ENCODE peak calls at places on chromosomes 3 and 15, in nine cellular contexts. R is GM10248, W is adrenal gland, Z is fibroblast of the aortic adventitia, J is body of pancreas, C is fibroblast of mammary gland, H is IMR-90, I is AG04450, V is HCT116. O is an unnamed sample.

GRCh38 chr3:190581041-190581501 is 67.2 kb downstream of the IL1RAP start:
- DNase-seq in W (no peak), C (no peak), J (no peak), H (peak; percentile 24), Z (peak; percentile 82), V (no peak), I (no peak), R (no peak), O (no peak)

GRCh38 chr15:77871838-77872371 is 205.6 kb downstream of the TBC1D2B start:
- DNase-seq in C (no peak), I (no peak), W (no peak), J (no peak), V (no peak), H (no peak), R (no peak), Z (no peak), O (no peak)

GRCh38 chr15:43274136-43274535 is 7.4 kb upstream of the TGM5 start:
- DNase-seq in W (peak; percentile 84), C (no peak), V (no peak), Z (no peak), I (no peak), H (no peak), J (peak; percentile 76), R (no peak), O (peak; percentile 50)

GRCh38 chr3:41140242-41140641 is 59.1 kb upstream of the CTNNB1 start:
- DNase-seq in I (no peak), V (no peak), C (no peak), J (no peak), W (no peak), H (no peak), Z (no peak), R (no peak), O (no peak)

GRCh38 chr15:47331796-47332480 is 385.4 kb upstream of the SEMA6D start:
- DNase-seq in R (no peak), H (peak; percentile 83), C (peak; percentile 58), Z (peak; percentile 66), W (peak; percentile 38), J (peak; percentile 21), V (no peak), I (peak; percentile 49), O (no peak)

GRCh38 chr15:53114960-53115359 is 324.8 kb upstream of the ONECUT1 start:
- DNase-seq in W (no peak), R (no peak), C (no peak), H (no peak), V (no peak), J (no peak), Z (no peak), I (no peak), O (no peak)

GRCh38 chr15:61383421-61383820 is 154.3 kb upstream of the RORA start:
- DNase-seq in R (no peak), J (no peak), W (no peak), I (no peak), V (no peak), H (peak; percentile 36), C (peak; percentile 97), Z (peak; percentile 2), O (no peak)

GRCh38 chr15:74304459-74304858 is 63.0 kb downstream of the CYP11A1 start:
- DNase-seq in J (no peak), Z (no peak), I (no peak), C (no peak), W (no peak), H (no peak), R (no peak), V (no peak), O (no peak)

GRCh38 chr3:154552338-154552737 is 122.3 kb upstream of the GPR149 start:
- DNase-seq in W (no peak), Z (no peak), I (no peak), C (no peak), J (no peak), R (no peak), V (peak; percentile 18), H (no peak), O (no peak)

GRCh38 chr15:41972341-41973237 is at the start of gene EHD4:
- DNase-seq in R (peak; percentile 96), Z (peak; percentile 98), H (peak; percentile 99), W (peak; percentile 99), I (peak; percentile 96), V (peak; percentile 99), C (peak; percentile 98), J (peak; percentile 99), O (peak; percentile 96)
- TF ChIP-seq CTCF in R (peak; percentile 47), Z (peak; percentile 33), H (peak; percentile 39), W (peak; percentile 18), I (peak; percentile 32), V (peak; percentile 40), C (peak; percentile 24), J (no peak), O (peak; percentile 49)

GRCh38 chr3:52912885-52913731 is 15.8 kb upstream of the STIMATE start:
- DNase-seq in J (peak; percentile 84), I (no peak), W (no peak), Z (no peak), R (no peak), H (no peak), C (no peak), V (no peak), O (no peak)

GRCh38 chr3:52904552-52904951 is 7.2 kb upstream of the STIMATE start:
- DNase-seq in V (no peak), Z (no peak), W (no peak), H (no peak), J (no peak), I (no peak), C (no peak), R (no peak), O (no peak)

GRCh38 chr3:52904000-52904399 is 6.7 kb upstream of the STIMATE start:
- DNase-seq in W (no peak), J (no peak), C (no peak), V (no peak), I (no peak), H (no peak), Z (no peak), R (no peak), O (no peak)

GRCh38 chr3:52910823-52911222 is 13.5 kb upstream of the STIMATE start:
- DNase-seq in V (no peak), C (no peak), J (no peak), I (no peak), W (no peak), Z (no peak), R (no peak), H (no peak), O (no peak)

GRCh38 chr3:52907497-52907896 is 10.1 kb upstream of the STIMATE start:
- DNase-seq in I (no peak), Z (no peak), R (no peak), C (no peak), H (no peak), J (no peak), W (no peak), V (no peak), O (no peak)
- TF ChIP-seq CTCF in I (peak; percentile 22), Z (no peak), R (no peak), C (no peak), H (no peak), J (no peak), W (no peak), V (no peak), O (peak; percentile 28)

GRCh38 chr3:185939721-185940120 is 1.9 kb upstream of the TRA2B start:
- DNase-seq in V (no peak), Z (no peak), H (no peak), W (no peak), I (no peak), J (no peak), R (no peak), C (peak; percentile 49), O (no peak)

GRCh38 chr3:185934726-185935464 is 2.9 kb downstream of the TRA2B start:
- DNase-seq in Z (no peak), I (no peak), R (no peak), V (no peak), W (no peak), J (no peak), H (peak; percentile 55), C (peak; percentile 56), O (no peak)

GRCh38 chr3:185935465-185936263 is 2.1 kb downstream of the TRA2B start:
- DNase-seq in W (no peak), H (peak; percentile 37), I (no peak), R (no peak), V (no peak), C (no peak), Z (no peak), J (no peak), O (no peak)

GRCh38 chr3:185936814-185937688 is 763 bp downstream of the TRA2B start:
- DNase-seq in H (peak; percentile 83), J (peak; percentile 91), R (peak; percentile 81), Z (peak; percentile 88), W (peak; percentile 89), I (peak; percentile 70), V (peak; percentile 68), C (peak; percentile 83), O (peak; percentile 93)

DNA sequence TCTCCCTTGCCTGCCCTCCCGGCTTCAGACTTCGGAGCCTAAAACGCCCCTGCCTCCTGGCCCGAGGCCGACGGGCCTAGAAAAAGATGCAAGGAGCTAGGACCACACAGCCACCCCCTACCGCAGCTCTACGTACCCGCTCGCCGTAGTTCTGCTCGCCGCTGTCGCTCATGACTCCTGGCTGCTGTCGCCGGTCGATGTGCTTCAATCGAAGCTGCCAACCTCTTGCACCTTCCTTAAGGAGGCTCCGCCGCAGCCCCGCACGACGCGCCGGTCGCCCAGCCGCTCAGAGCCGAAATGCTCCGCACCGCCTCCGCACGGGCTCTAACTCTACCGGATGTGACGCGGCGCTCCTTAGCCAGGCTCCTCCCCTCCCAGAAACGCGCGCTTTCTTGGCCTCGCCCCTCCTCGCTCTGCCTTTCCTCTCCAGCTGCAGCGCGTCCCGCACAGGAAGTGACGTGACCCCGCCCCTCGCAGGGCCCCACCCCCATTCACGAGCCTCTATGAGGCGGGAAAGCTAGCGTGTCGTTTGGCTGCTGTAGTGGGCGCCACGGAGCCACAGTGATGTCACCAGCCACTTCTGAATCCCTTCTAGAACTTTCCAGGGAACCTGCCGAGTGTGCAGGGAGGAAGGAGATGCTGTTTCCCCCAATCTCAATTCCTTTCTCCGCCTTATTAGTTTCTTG is at the start of gene TRA2B:
- DNase-seq in C (peak; percentile 97), W (peak; percentile 99), J (peak; percentile 99), Z (peak; percentile 97), I (peak; percentile 94), V (peak; percentile 95), H (peak; percentile 97), R (peak; percentile 98), O (peak; percentile 98)
- TF ChIP-seq CTCF in C (peak; percentile 24), W (peak; percentile 16), J (no peak), Z (peak; percentile 42), I (peak; percentile 34), V (peak; percentile 26), H (peak; percentile 34), R (peak; percentile 28), O (peak; percentile 44)

GRCh38 chr3:101050866-101051265 is 57.6 kb upstream of the ABI3BP start:
- DNase-seq in C (no peak), Z (no peak), I (no peak), V (no peak), R (no peak), H (no peak), W (no peak), J (no peak), O (no peak)

GRCh38 chr3:101049532-101049931 is 56.3 kb upstream of the ABI3BP start:
- DNase-seq in J (no peak), Z (no peak), V (no peak), C (no peak), W (no peak), I (no peak), R (no peak), H (no peak), O (no peak)

DNA sequence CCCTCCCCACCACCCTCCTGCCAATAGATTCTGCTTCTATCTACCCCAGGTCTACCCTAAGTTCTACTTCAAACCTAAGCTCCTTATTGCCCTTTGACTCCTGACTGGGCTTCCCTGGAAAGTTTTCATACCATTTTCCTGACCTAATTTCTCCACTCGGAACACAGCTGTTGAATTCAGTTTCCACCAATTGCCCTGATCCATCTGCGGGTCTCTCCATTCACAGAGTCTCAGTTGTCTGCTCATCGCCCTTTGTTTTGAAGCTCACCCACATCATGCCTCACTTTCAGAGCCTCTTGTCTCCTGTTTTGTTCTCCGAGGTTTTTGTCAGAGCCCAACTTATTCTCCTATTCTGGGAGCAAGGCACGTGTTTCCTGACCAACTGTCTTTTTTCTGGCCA is 56.8 kb upstream of the ABI3BP start:
- DNase-seq in V (no peak), I (no peak), W (no peak), R (no peak), J (no peak), C (no peak), H (no peak), Z (no peak), O (no peak)
- TF ChIP-seq CTCF in V (no peak), I (no peak), W (no peak), R (no peak), J (no peak), C (no peak), H (no peak), Z (no peak), O (no peak)

O was measured in type B pancreatic cell.